ENCODE peak calls at places on chromosomes 11 and 22, in eight cellular contexts. F is Calu3, M is GM13976, U is AG04449, I is fibroblast of the aortic adventitia, K is BE2C, Y is HFF-Myc, V is lower leg skin. W is an unnamed sample.

GRCh38 chr22:48948575-48949170 is 879.0 kb downstream of the BRD1 start:
- DNase-seq in F (no peak), M (no peak), U (no peak), I (no peak), K (no peak), Y (no peak), V (peak), W (no peak)

GRCh38 chr11:9060700-9061111 is 30.7 kb downstream of the SCUBE2 start:
- DNase-seq in F (peak), M (peak), U (no peak), I (no peak), K (no peak), Y (no peak), V (no peak), W (peak)

GRCh38 chr22:24225044-24225601 is 19.8 kb downstream of the GGT5 start:
- DNase-seq in F (no peak), M (no peak), U (no peak), I (no peak), K (no peak), Y (no peak), V (no peak), W (no peak)

GRCh38 chr11:112884012-112884767 is 77.0 kb upstream of the NCAM1 start:
- DNase-seq in F (no peak), M (no peak), U (no peak), I (peak), K (no peak), Y (no peak), V (no peak), W (no peak)

GRCh38 chr22:32307617-32308016 is 50.0 kb upstream of the RFPL3 start:
- DNase-seq in F (no peak), M (no peak), U (no peak), I (no peak), K (no peak), Y (no peak), V (peak), W (no peak)

GRCh38 chr11:76048763-76049162 is 157.5 kb downstream of the WNT11 start:
- DNase-seq in F (no peak), M (no peak), U (no peak), I (no peak), K (peak), Y (no peak), V (no peak), W (no peak)

GRCh38 chr11:73705053-73705452 is 55.8 kb downstream of the RAB6A start:
- DNase-seq in F (no peak), M (no peak), U (no peak), I (no peak), K (no peak), Y (no peak), V (no peak), W (no peak)

GRCh38 chr11:87819141-87819540 is 356.1 kb downstream of the RAB38 start:
- DNase-seq in F (no peak), M (no peak), U (no peak), I (no peak), K (no peak), Y (no peak), V (no peak), W (no peak)

GRCh38 chr11:112958670-112959069 is 2.5 kb upstream of the NCAM1 start:
- DNase-seq in F (peak), M (no peak), U (no peak), I (peak), K (no peak), Y (no peak), V (no peak), W (no peak)

GRCh38 chr11:121625784-121626506 is 173.2 kb upstream of the SORL1-AS1 start:
- DNase-seq in F (no peak), M (no peak), U (no peak), I (peak), K (no peak), Y (no peak), V (no peak), W (no peak)

GRCh38 chr11:108629274-108629673 is 35.6 kb upstream of the DDX10 start:
- DNase-seq in F (no peak), M (no peak), U (no peak), I (no peak), K (no peak), Y (no peak), V (no peak), W (no peak)

GRCh38 chr11:77728203-77728786 is 90.7 kb upstream of the CLNS1A start:
- DNase-seq in F (no peak), M (no peak), U (no peak), I (no peak), K (no peak), Y (no peak), V (no peak), W (no peak)

GRCh38 chr11:26867286-26867685 is 126.6 kb upstream of the FIBIN start:
- DNase-seq in F (no peak), M (no peak), U (no peak), I (peak), K (no peak), Y (no peak), V (no peak), W (no peak)

GRCh38 chr22:29011200-29011867 is 50.3 kb downstream of the C22orf31 start:
- DNase-seq in F (no peak), M (no peak), U (no peak), I (no peak), K (no peak), Y (no peak), V (no peak), W (no peak)

GRCh38 chr11:71078482-71078881 is 173.9 kb downstream of the SHANK2 start:
- DNase-seq in F (no peak), M (no peak), U (no peak), I (no peak), K (no peak), Y (no peak), V (no peak), W (no peak)

GRCh38 chr22:25876871-25877270 is 134.9 kb downstream of the MYO18B start:
- DNase-seq in F (no peak), M (no peak), U (no peak), I (no peak), K (no peak), Y (no peak), V (peak), W (no peak)

GRCh38 chr11:17387280-17387679 is 1.2 kb downstream of the KCNJ11 start:
- DNase-seq in F (no peak), M (no peak), U (no peak), I (no peak), K (no peak), Y (no peak), V (no peak), W (no peak)

GRCh38 chr11:69541501-69542313 is 60.2 kb downstream of the LINC01488 start:
- DNase-seq in F (peak), M (no peak), U (no peak), I (peak), K (no peak), Y (no peak), V (no peak), W (no peak)

GRCh38 chr11:17352925-17353227 is 1.3 kb downstream of the NCR3LG1 start:
- DNase-seq in F (peak), M (no peak), U (no peak), I (peak), K (no peak), Y (no peak), V (peak), W (no peak)

GRCh38 chr11:31805629-31806185 is 5.4 kb downstream of the PAX6 start:
- DNase-seq in F (no peak), M (peak), U (no peak), I (no peak), K (no peak), Y (no peak), V (peak), W (peak)

GRCh38 chr11:109197656-109198055 is 224.3 kb upstream of the C11orf87 start:
- DNase-seq in F (no peak), M (no peak), U (peak), I (peak), K (no peak), Y (no peak), V (no peak), W (no peak)

GRCh38 chr11:131092469-131092868 is 176.2 kb upstream of the SNX19 start:
- DNase-seq in F (no peak), M (no peak), U (no peak), I (no peak), K (no peak), Y (no peak), V (no peak), W (no peak)

GRCh38 chr11:96155627-96156378 is 187.2 kb downstream of the MAML2 start:
- DNase-seq in F (peak), M (peak), U (peak), I (peak), K (peak), Y (peak), V (peak), W (peak)

GRCh38 chr11:125272092-125272491 is 107.5 kb downstream of the PKNOX2 start:
- DNase-seq in F (no peak), M (no peak), U (no peak), I (no peak), K (no peak), Y (no peak), V (no peak), W (no peak)
- TF ChIP-seq CTCF in F (no peak), M (no peak), U (no peak), I (no peak), K (no peak), Y (no peak), V (no peak), W (no peak)

GRCh38 chr11:94507485-94507884 is 4.8 kb upstream of the C11orf97 start:
- DNase-seq in F (no peak), M (no peak), U (no peak), I (no peak), K (no peak), Y (no peak), V (no peak), W (no peak)

GRCh38 chr11:94504689-94505293 is 7.5 kb upstream of the C11orf97 start:
- DNase-seq in F (no peak), M (peak), U (no peak), I (peak), K (no peak), Y (no peak), V (no peak), W (peak)

GRCh38 chr11:94500181-94500580 is 6.4 kb downstream of the ANKRD49 start:
- DNase-seq in F (no peak), M (no peak), U (no peak), I (no peak), K (no peak), Y (no peak), V (no peak), W (no peak)

DNA sequence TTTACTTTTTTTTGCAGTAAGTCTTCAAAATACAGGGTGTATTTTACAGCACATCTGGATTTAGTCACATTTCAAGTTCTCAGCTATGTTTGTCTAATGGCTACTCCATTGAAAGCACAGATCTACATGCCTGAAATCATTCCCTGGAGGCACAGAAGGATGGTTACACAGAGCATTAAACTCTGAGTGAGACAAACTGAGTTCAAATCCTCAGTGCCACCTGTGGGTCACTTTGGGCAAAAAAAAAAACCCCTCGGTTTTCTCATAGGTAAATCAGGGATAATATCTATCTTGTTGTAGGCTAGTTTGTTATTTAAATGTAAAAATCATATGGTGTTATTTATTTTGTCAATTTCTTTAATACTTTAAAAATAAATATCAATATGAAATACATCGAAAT is 7.7 kb downstream of the ANKRD49 start:
- DNase-seq in F (no peak), M (no peak), U (no peak), I (no peak), K (no peak), Y (no peak), V (no peak), W (no peak)
- TF ChIP-seq CTCF in F (no peak), M (no peak), U (no peak), I (no peak), K (peak), Y (no peak), V (no peak), W (no peak)

GRCh38 chr11:22670803-22671202 is 4.4 kb downstream of the GAS2 start:
- DNase-seq in F (no peak), M (no peak), U (no peak), I (peak), K (no peak), Y (no peak), V (no peak), W (peak)
- TF ChIP-seq CTCF in F (no peak), M (peak), U (no peak), I (peak), K (peak), Y (no peak), V (no peak), W (peak)

DNA sequence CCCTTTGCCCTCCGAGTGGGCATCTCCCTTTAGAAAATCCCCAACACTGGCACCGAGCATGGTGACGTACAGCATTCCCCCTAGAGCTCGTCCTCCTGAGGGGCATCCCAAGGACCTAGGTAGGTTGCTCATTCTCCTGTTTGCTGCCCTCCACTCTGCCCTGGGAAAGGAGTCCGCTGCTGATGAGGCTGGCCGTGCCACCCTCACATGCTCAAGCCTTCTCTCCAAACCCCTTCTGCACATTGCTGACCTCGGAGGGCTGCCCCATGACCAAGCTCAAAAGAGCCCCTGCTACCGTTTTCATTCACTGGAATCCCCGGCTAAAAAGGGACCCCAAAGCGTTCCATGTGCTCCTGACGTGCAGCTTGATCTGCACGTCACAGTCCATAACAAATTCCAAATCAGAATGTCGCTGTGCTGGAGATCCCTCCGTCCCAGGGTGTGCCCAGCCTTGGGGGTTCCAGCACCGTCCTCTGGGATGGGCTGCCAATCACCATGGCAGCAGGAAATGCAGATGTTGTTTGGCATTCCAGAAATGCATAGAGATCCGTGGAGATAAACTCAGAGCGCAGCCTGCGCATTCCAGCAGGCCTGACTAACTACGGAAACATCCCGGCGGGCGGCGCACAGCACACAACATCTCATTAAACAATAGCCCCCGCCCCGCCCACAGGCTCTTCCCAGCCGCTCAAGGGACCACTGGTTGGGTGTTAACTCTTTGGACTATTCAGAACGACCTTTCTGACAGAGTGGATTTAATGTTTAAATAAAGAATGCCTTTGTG is 26.3 kb upstream of the GNB1L start:
- DNase-seq in F (peak), M (no peak), U (peak), I (peak), K (peak), Y (peak), V (peak), W (no peak)
- TF ChIP-seq CTCF in F (no peak), M (no peak), U (no peak), I (no peak), K (no peak), Y (no peak), V (no peak), W (no peak)

GRCh38 chr11:107457205-107457557 is 444 bp downstream of the CWF19L2 start:
- DNase-seq in F (no peak), M (no peak), U (no peak), I (no peak), K (no peak), Y (no peak), V (no peak), W (peak)

GRCh38 chr11:107453594-107454286 is 3.9 kb downstream of the CWF19L2 start:
- DNase-seq in F (no peak), M (no peak), U (no peak), I (no peak), K (no peak), Y (no peak), V (no peak), W (no peak)

DNA sequence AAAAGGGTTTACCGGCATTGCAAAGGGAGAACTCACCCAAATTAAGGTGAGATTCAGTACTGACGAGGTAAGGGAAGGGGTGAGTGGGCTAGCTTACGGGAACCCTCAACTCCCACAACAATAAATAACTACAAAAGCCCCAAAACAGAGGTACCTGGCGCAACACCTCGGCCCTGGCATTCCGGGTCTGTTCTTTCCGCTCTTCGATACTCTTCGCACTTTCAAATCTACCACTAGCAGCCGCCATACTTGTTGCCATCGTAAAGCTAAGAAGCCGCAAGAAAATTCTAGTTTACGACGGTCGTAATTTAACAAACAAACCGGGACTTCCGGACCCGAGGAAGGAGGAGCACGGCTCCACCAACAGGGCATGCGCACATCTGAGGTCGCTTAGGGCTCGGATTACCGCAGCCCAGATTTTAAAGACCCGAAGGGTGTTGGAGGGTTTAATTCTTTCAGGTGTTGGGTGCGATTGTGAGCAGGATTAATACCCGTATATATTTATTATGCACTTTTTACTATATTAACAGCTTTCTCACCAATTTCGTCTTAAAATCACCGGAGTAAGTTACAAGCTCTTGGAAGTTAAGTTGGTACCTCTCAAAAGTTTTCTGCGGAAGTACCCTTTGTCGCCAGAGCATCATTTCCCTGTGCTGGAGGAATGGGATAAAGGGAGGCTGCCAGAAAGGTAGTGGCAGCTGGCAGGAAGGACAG is at the start of gene CWF19L2:
- DNase-seq in F (peak), M (peak), U (peak), I (peak), K (peak), Y (peak), V (peak), W (peak)
- TF ChIP-seq CTCF in F (no peak), M (no peak), U (no peak), I (no peak), K (no peak), Y (no peak), V (no peak), W (no peak)

DNA sequence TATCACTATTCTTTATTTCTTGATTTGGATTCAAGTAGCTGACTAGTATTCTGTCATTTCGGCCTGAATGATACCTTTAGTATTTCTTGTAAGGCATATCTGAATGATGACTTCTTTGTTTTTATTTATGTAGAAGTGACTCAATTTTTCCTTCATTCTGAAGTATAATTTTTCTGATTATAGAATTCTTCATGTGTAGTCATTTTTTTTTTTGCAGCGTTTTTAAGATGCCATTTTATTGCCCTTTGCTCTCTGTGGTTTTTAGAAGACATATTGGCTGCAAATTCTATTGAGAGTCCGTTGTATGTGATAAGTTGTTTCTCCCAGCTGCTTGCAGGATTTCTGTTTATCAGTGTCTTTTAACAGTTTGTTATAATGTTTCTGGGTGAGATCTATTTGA is 1224.8 kb downstream of the JRKL start:
- DNase-seq in F (no peak), M (no peak), U (no peak), I (peak), K (no peak), Y (no peak), V (no peak), W (no peak)
- TF ChIP-seq CTCF in F (no peak), M (no peak), U (no peak), I (no peak), K (no peak), Y (no peak), V (no peak), W (no peak)

DNA sequence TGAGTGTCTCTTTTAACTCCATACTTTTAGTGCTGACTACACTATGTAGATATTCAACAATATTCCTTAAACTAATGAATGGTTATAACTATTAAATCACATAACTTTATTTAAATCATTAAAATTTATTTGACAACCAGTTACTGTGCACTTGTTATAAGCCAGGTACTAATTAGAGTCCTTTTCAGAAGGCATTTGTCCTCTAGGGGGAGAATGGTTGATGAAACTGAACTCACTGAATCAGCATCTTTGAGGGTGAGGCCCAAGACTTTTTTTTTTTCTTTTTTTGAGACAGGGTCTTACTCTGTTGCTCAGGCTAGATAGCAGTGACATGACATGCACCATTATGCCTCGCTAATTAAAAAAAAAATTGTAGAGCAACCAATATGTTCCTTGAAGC is 515.6 kb upstream of the CCDC90B start:
- DNase-seq in F (no peak), M (no peak), U (no peak), I (no peak), K (no peak), Y (no peak), V (no peak), W (no peak)
- TF ChIP-seq CTCF in F (no peak), M (no peak), U (no peak), I (peak), K (peak), Y (peak), V (no peak), W (no peak)

GRCh38 chr11:13761712-13762111 is 93.2 kb downstream of the FAR1 start:
- DNase-seq in F (no peak), M (no peak), U (peak), I (peak), K (no peak), Y (no peak), V (no peak), W (no peak)
- TF ChIP-seq CTCF in F (no peak), M (no peak), U (no peak), I (no peak), K (no peak), Y (no peak), V (no peak), W (no peak)

GRCh38 chr11:11171854-11172253 is 181.2 kb downstream of the CSNK2A3 start:
- DNase-seq in F (no peak), M (no peak), U (no peak), I (no peak), K (no peak), Y (no peak), V (no peak), W (peak)

GRCh38 chr11:11173316-11174025 is 179.6 kb downstream of the CSNK2A3 start:
- DNase-seq in F (no peak), M (no peak), U (no peak), I (no peak), K (no peak), Y (no peak), V (no peak), W (no peak)

GRCh38 chr11:11170352-11171084 is 182.5 kb downstream of the CSNK2A3 start:
- DNase-seq in F (no peak), M (no peak), U (no peak), I (no peak), K (no peak), Y (no peak), V (no peak), W (no peak)

GRCh38 chr11:11169715-11170351 is 183.2 kb downstream of the CSNK2A3 start:
- DNase-seq in F (no peak), M (no peak), U (no peak), I (no peak), K (no peak), Y (no peak), V (no peak), W (peak)

GRCh38 chr11:11171285-11171684 is 181.8 kb downstream of the CSNK2A3 start:
- DNase-seq in F (no peak), M (no peak), U (peak), I (no peak), K (no peak), Y (no peak), V (no peak), W (no peak)
- TF ChIP-seq CTCF in F (no peak), M (no peak), U (peak), I (no peak), K (no peak), Y (no peak), V (no peak), W (no peak)